ENCODE peak calls at places on chromosomes 7 and 10, in six cellular contexts. G, P, W, X, C and D are unnamed samples.

GRCh38 chr7:15167912-15168311 is 265.4 kb upstream of the DGKB start:
- DNase-seq in G (no peak), P (no peak), W (no peak), X (no peak), C (no peak), D (no peak)

GRCh38 chr10:111129348-111129747 is 52.5 kb downstream of the ADRA2A start:
- DNase-seq in G (no peak), P (no peak), W (no peak), X (no peak), C (no peak), D (no peak)

GRCh38 chr7:25054849-25055248 is 70.2 kb downstream of the CYCS start:
- DNase-seq in G (no peak), P (no peak), W (no peak), X (no peak), C (no peak), D (no peak)

GRCh38 chr10:123102673-123103072 is 33.1 kb upstream of the HMX3 start:
- DNase-seq in G (no peak), P (no peak), W (no peak), X (no peak), C (no peak), D (no peak)

GRCh38 chr10:93481931-93482834 is at the start of gene MYOF:
- DNase-seq in G (peak; percentile 31), P (no peak), W (peak; percentile 92), X (peak; percentile 67), C (peak; percentile 91), D (peak; percentile 92)

GRCh38 chr10:26090032-26090431 is 126.5 kb upstream of the GAD2 start:
- DNase-seq in G (no peak), P (no peak), W (no peak), X (no peak), C (no peak), D (no peak)

GRCh38 chr10:127990846-127991542 is 84.1 kb downstream of the PTPRE start:
- DNase-seq in G (no peak), P (no peak), W (peak; percentile 71), X (peak; percentile 39), C (peak; percentile 88), D (peak; percentile 94)

GRCh38 chr7:36686499-36686898 is 37.8 kb downstream of the AOAH start:
- DNase-seq in G (no peak), P (no peak), W (peak; percentile 85), X (no peak), C (peak; percentile 14), D (peak; percentile 35)

GRCh38 chr10:64067009-64067606 is 545.9 kb downstream of the REEP3 start:
- DNase-seq in G (no peak), P (no peak), W (no peak), X (no peak), C (no peak), D (no peak)

GRCh38 chr10:29828440-29828894 is 193.7 kb upstream of the SVIL start:
- DNase-seq in G (no peak), P (no peak), W (no peak), X (no peak), C (peak; percentile 69), D (no peak)

GRCh38 chr10:127034790-127035189 is 129.6 kb downstream of the DOCK1 start:
- DNase-seq in G (no peak), P (no peak), W (no peak), X (no peak), C (no peak), D (peak; percentile 22)

GRCh38 chr10:125720002-125720382 is 483 bp downstream of the EDRF1 start:
- DNase-seq in G (peak; percentile 8), P (no peak), W (peak; percentile 17), X (no peak), C (no peak), D (no peak)

GRCh38 chr7:711093-711966 is 15.2 kb upstream of the DNAAF5 start:
- DNase-seq in G (no peak), P (no peak), W (no peak), X (no peak), C (no peak), D (no peak)

GRCh38 chr10:114172776-114173555 is 1.0 kb downstream of the CCDC186 start:
- DNase-seq in G (no peak), P (no peak), W (peak; percentile 14), X (peak; percentile 17), C (no peak), D (peak; percentile 1)

GRCh38 chr10:79274279-79275104 is 72.8 kb upstream of the PPIF start:
- DNase-seq in G (peak; percentile 81), P (no peak), W (no peak), X (no peak), C (peak; percentile 23), D (peak; percentile 93)

GRCh38 chr10:31927597-31928530 is 767 bp downstream of the ARHGAP12 start:
- DNase-seq in G (no peak), P (peak; percentile 68), W (peak; percentile 70), X (peak; percentile 62), C (peak; percentile 46), D (peak; percentile 72)

GRCh38 chr10:43299579-43299978 is 32.7 kb upstream of the RASGEF1A start:
- DNase-seq in G (no peak), P (no peak), W (no peak), X (peak; percentile 64), C (no peak), D (no peak)

GRCh38 chr10:109992485-109992884 is 15.3 kb upstream of the ADD3 start:
- DNase-seq in G (no peak), P (no peak), W (peak; percentile 59), X (no peak), C (peak; percentile 84), D (peak; percentile 50)

GRCh38 chr7:5634107-5634950 is 147.1 kb downstream of the RNF216 start:
- DNase-seq in G (no peak), P (peak; percentile 65), W (no peak), X (no peak), C (peak; percentile 53), D (peak; percentile 46)

GRCh38 chr10:132145521-132146185 is 41.1 kb upstream of the DPYSL4 start:
- DNase-seq in G (no peak), P (peak; percentile 43), W (no peak), X (no peak), C (no peak), D (no peak)

GRCh38 chr7:6437251-6437650 is 10.5 kb downstream of the DAGLB start:
- DNase-seq in G (no peak), P (no peak), W (peak; percentile 35), X (no peak), C (no peak), D (peak; percentile 36)

GRCh38 chr7:27191081-27191715 is 6.2 kb upstream of the HOXA11 start:
- DNase-seq in G (no peak), P (peak; percentile 10), W (peak; percentile 41), X (no peak), C (no peak), D (no peak)

GRCh38 chr10:33460461-33461294 is 126.2 kb upstream of the NRP1 start:
- DNase-seq in G (no peak), P (no peak), W (peak; percentile 64), X (no peak), C (peak; percentile 55), D (peak; percentile 84)

GRCh38 chr7:47536705-47537611 is 45.0 kb downstream of the TNS3 start:
- DNase-seq in G (no peak), P (peak; percentile 68), W (peak; percentile 72), X (no peak), C (peak; percentile 58), D (peak; percentile 86)

GRCh38 chr7:129311429-129311828 is 86.6 kb downstream of the AHCYL2 start:
- DNase-seq in G (no peak), P (no peak), W (no peak), X (no peak), C (no peak), D (no peak)

GRCh38 chr7:159141660-159142059 is 3.0 kb downstream of the VIPR2 start:
- DNase-seq in G (no peak), P (no peak), W (no peak), X (no peak), C (no peak), D (no peak)

GRCh38 chr7:159145544-159145891 is 851 bp upstream of the VIPR2 start:
- DNase-seq in G (no peak), P (no peak), W (no peak), X (no peak), C (no peak), D (no peak)